ENCODE peak calls at places on chromosomes 1 and 21, in six cellular contexts. One of them, this sample, is unnamed.

GRCh38 chr1:197841158-197841557 is 61.3 kb upstream of the C1orf53 start:
- DNase-seq in WERI-Rb-1: no peak
- DNase-seq in stimulated activated CD4-positive, alpha-beta T cell treated with anti-CD3 and anti-CD28 coated beads, Interleukin-4, amount 100 ng/mL, for 4 hours: no peak
- DNase-seq in Kasumi-1: no peak
- DNase-seq in body of pancreas: no peak
- DNase-seq in A172: no peak
- DNase-seq in this sample: no peak

GRCh38 chr1:8317647-8318360 is at the start of gene SLC45A1:
- DNase-seq in WERI-Rb-1: peak
- DNase-seq in stimulated activated CD4-positive, alpha-beta T cell treated with anti-CD3 and anti-CD28 coated beads, Interleukin-4, amount 100 ng/mL, for 4 hours: peak
- DNase-seq in Kasumi-1: no peak
- DNase-seq in body of pancreas: peak
- DNase-seq in A172: peak
- DNase-seq in this sample: no peak

GRCh38 chr21:31946236-31946635 is 73.4 kb downstream of the HUNK start:
- DNase-seq in WERI-Rb-1: no peak
- DNase-seq in stimulated activated CD4-positive, alpha-beta T cell treated with anti-CD3 and anti-CD28 coated beads, Interleukin-4, amount 100 ng/mL, for 4 hours: no peak
- DNase-seq in Kasumi-1: no peak
- DNase-seq in body of pancreas: no peak
- DNase-seq in A172: no peak
- DNase-seq in this sample: no peak

GRCh38 chr1:6731905-6732304 is 30.3 kb upstream of the DNAJC11 start:
- DNase-seq in WERI-Rb-1: no peak
- DNase-seq in stimulated activated CD4-positive, alpha-beta T cell treated with anti-CD3 and anti-CD28 coated beads, Interleukin-4, amount 100 ng/mL, for 4 hours: no peak
- DNase-seq in Kasumi-1: no peak
- DNase-seq in body of pancreas: no peak
- DNase-seq in A172: no peak
- DNase-seq in this sample: no peak

GRCh38 chr21:44933938-44934260 is 5.9 kb upstream of the SLX9 start:
- DNase-seq in WERI-Rb-1: no peak
- DNase-seq in stimulated activated CD4-positive, alpha-beta T cell treated with anti-CD3 and anti-CD28 coated beads, Interleukin-4, amount 100 ng/mL, for 4 hours: no peak
- DNase-seq in Kasumi-1: no peak
- DNase-seq in body of pancreas: no peak
- DNase-seq in A172: no peak
- DNase-seq in this sample: no peak

GRCh38 chr1:5978452-5978851 is 13.8 kb downstream of the NPHP4 start:
- DNase-seq in WERI-Rb-1: no peak
- DNase-seq in stimulated activated CD4-positive, alpha-beta T cell treated with anti-CD3 and anti-CD28 coated beads, Interleukin-4, amount 100 ng/mL, for 4 hours: no peak
- DNase-seq in Kasumi-1: no peak
- DNase-seq in body of pancreas: no peak
- DNase-seq in A172: no peak
- DNase-seq in this sample: no peak

GRCh38 chr1:216710042-216710441 is 13.2 kb downstream of the ESRRG start:
- DNase-seq in WERI-Rb-1: peak
- DNase-seq in stimulated activated CD4-positive, alpha-beta T cell treated with anti-CD3 and anti-CD28 coated beads, Interleukin-4, amount 100 ng/mL, for 4 hours: no peak
- DNase-seq in Kasumi-1: no peak
- DNase-seq in body of pancreas: no peak
- DNase-seq in A172: no peak
- DNase-seq in this sample: no peak

GRCh38 chr1:9872430-9873165 is 37.5 kb downstream of the CTNNBIP1 start:
- DNase-seq in WERI-Rb-1: peak
- DNase-seq in stimulated activated CD4-positive, alpha-beta T cell treated with anti-CD3 and anti-CD28 coated beads, Interleukin-4, amount 100 ng/mL, for 4 hours: no peak
- DNase-seq in Kasumi-1: no peak
- DNase-seq in body of pancreas: no peak
- DNase-seq in A172: peak
- DNase-seq in this sample: no peak

GRCh38 chr1:89966666-89967065 is 28.2 kb upstream of the ZNF326 start:
- DNase-seq in WERI-Rb-1: no peak
- DNase-seq in stimulated activated CD4-positive, alpha-beta T cell treated with anti-CD3 and anti-CD28 coated beads, Interleukin-4, amount 100 ng/mL, for 4 hours: no peak
- DNase-seq in Kasumi-1: peak
- DNase-seq in body of pancreas: no peak
- DNase-seq in A172: no peak
- DNase-seq in this sample: no peak

GRCh38 chr1:207925210-207925609 is 14.3 kb upstream of the CD34 start:
- DNase-seq in WERI-Rb-1: peak
- DNase-seq in stimulated activated CD4-positive, alpha-beta T cell treated with anti-CD3 and anti-CD28 coated beads, Interleukin-4, amount 100 ng/mL, for 4 hours: no peak
- DNase-seq in Kasumi-1: no peak
- DNase-seq in body of pancreas: peak
- DNase-seq in A172: no peak
- DNase-seq in this sample: no peak

GRCh38 chr1:51627672-51628071 is 10.8 kb downstream of the OSBPL9 start:
- DNase-seq in WERI-Rb-1: no peak
- DNase-seq in stimulated activated CD4-positive, alpha-beta T cell treated with anti-CD3 and anti-CD28 coated beads, Interleukin-4, amount 100 ng/mL, for 4 hours: no peak
- DNase-seq in Kasumi-1: peak
- DNase-seq in body of pancreas: no peak
- DNase-seq in A172: peak
- DNase-seq in this sample: peak

GRCh38 chr1:206951318-206952105 is 5.2 kb upstream of the PIGR start:
- DNase-seq in WERI-Rb-1: no peak
- DNase-seq in stimulated activated CD4-positive, alpha-beta T cell treated with anti-CD3 and anti-CD28 coated beads, Interleukin-4, amount 100 ng/mL, for 4 hours: no peak
- DNase-seq in Kasumi-1: no peak
- DNase-seq in body of pancreas: peak
- DNase-seq in A172: no peak
- DNase-seq in this sample: no peak

GRCh38 chr1:231236938-231237337 is 4.1 kb upstream of the GNPAT start:
- DNase-seq in WERI-Rb-1: no peak
- DNase-seq in stimulated activated CD4-positive, alpha-beta T cell treated with anti-CD3 and anti-CD28 coated beads, Interleukin-4, amount 100 ng/mL, for 4 hours: no peak
- DNase-seq in Kasumi-1: no peak
- DNase-seq in body of pancreas: no peak
- DNase-seq in A172: no peak
- DNase-seq in this sample: no peak

GRCh38 chr21:15421947-15422346 is 307.8 kb upstream of the USP25 start:
- DNase-seq in WERI-Rb-1: no peak
- DNase-seq in stimulated activated CD4-positive, alpha-beta T cell treated with anti-CD3 and anti-CD28 coated beads, Interleukin-4, amount 100 ng/mL, for 4 hours: no peak
- DNase-seq in Kasumi-1: no peak
- DNase-seq in body of pancreas: no peak
- DNase-seq in A172: no peak
- DNase-seq in this sample: no peak

GRCh38 chr1:245715970-245716369 is 561.2 kb downstream of the KIF26B start:
- DNase-seq in WERI-Rb-1: no peak
- DNase-seq in stimulated activated CD4-positive, alpha-beta T cell treated with anti-CD3 and anti-CD28 coated beads, Interleukin-4, amount 100 ng/mL, for 4 hours: no peak
- DNase-seq in Kasumi-1: no peak
- DNase-seq in body of pancreas: no peak
- DNase-seq in A172: peak
- DNase-seq in this sample: no peak

GRCh38 chr1:225460737-225461532 is 33.1 kb upstream of the LBR start:
- DNase-seq in WERI-Rb-1: no peak
- DNase-seq in stimulated activated CD4-positive, alpha-beta T cell treated with anti-CD3 and anti-CD28 coated beads, Interleukin-4, amount 100 ng/mL, for 4 hours: peak
- DNase-seq in Kasumi-1: no peak
- DNase-seq in body of pancreas: no peak
- DNase-seq in A172: peak
- DNase-seq in this sample: no peak

GRCh38 chr1:206834711-206835110 is 30.7 kb upstream of the IL20 start:
- DNase-seq in WERI-Rb-1: no peak
- DNase-seq in stimulated activated CD4-positive, alpha-beta T cell treated with anti-CD3 and anti-CD28 coated beads, Interleukin-4, amount 100 ng/mL, for 4 hours: no peak
- DNase-seq in Kasumi-1: no peak
- DNase-seq in body of pancreas: no peak
- DNase-seq in A172: peak
- DNase-seq in this sample: no peak

GRCh38 chr1:235157150-235157549 is 3.9 kb downstream of the RBM34 start:
- DNase-seq in WERI-Rb-1: no peak
- DNase-seq in stimulated activated CD4-positive, alpha-beta T cell treated with anti-CD3 and anti-CD28 coated beads, Interleukin-4, amount 100 ng/mL, for 4 hours: no peak
- DNase-seq in Kasumi-1: no peak
- DNase-seq in body of pancreas: no peak
- DNase-seq in A172: no peak
- DNase-seq in this sample: no peak

GRCh38 chr1:7470904-7471638 is 300.0 kb upstream of the VAMP3 start:
- DNase-seq in WERI-Rb-1: no peak
- DNase-seq in stimulated activated CD4-positive, alpha-beta T cell treated with anti-CD3 and anti-CD28 coated beads, Interleukin-4, amount 100 ng/mL, for 4 hours: no peak
- DNase-seq in Kasumi-1: no peak
- DNase-seq in body of pancreas: peak
- DNase-seq in A172: peak
- DNase-seq in this sample: no peak

GRCh38 chr1:242043165-242043564 is 44.3 kb upstream of the MAP1LC3C start:
- DNase-seq in WERI-Rb-1: no peak
- DNase-seq in stimulated activated CD4-positive, alpha-beta T cell treated with anti-CD3 and anti-CD28 coated beads, Interleukin-4, amount 100 ng/mL, for 4 hours: no peak
- DNase-seq in Kasumi-1: no peak
- DNase-seq in body of pancreas: no peak
- DNase-seq in A172: no peak
- DNase-seq in this sample: no peak

GRCh38 chr1:31510853-31511789 is 65.2 kb upstream of the TINAGL1 start:
- DNase-seq in WERI-Rb-1: peak
- DNase-seq in stimulated activated CD4-positive, alpha-beta T cell treated with anti-CD3 and anti-CD28 coated beads, Interleukin-4, amount 100 ng/mL, for 4 hours: no peak
- DNase-seq in Kasumi-1: no peak
- DNase-seq in body of pancreas: peak
- DNase-seq in A172: no peak
- DNase-seq in this sample: no peak

GRCh38 chr21:35039595-35040291 is 9.4 kb downstream of the RUNX1 start:
- DNase-seq in WERI-Rb-1: no peak
- DNase-seq in stimulated activated CD4-positive, alpha-beta T cell treated with anti-CD3 and anti-CD28 coated beads, Interleukin-4, amount 100 ng/mL, for 4 hours: no peak
- DNase-seq in Kasumi-1: no peak
- DNase-seq in body of pancreas: no peak
- DNase-seq in A172: no peak
- DNase-seq in this sample: no peak

GRCh38 chr21:45209046-45209445 is 78.6 kb downstream of the POFUT2 start:
- DNase-seq in WERI-Rb-1: no peak
- DNase-seq in stimulated activated CD4-positive, alpha-beta T cell treated with anti-CD3 and anti-CD28 coated beads, Interleukin-4, amount 100 ng/mL, for 4 hours: no peak
- DNase-seq in Kasumi-1: no peak
- DNase-seq in body of pancreas: no peak
- DNase-seq in A172: peak
- DNase-seq in this sample: no peak

GRCh38 chr1:202199141-202199889 is 5.7 kb downstream of the LGR6 start:
- DNase-seq in WERI-Rb-1: no peak
- DNase-seq in stimulated activated CD4-positive, alpha-beta T cell treated with anti-CD3 and anti-CD28 coated beads, Interleukin-4, amount 100 ng/mL, for 4 hours: no peak
- DNase-seq in Kasumi-1: no peak
- DNase-seq in body of pancreas: no peak
- DNase-seq in A172: no peak
- DNase-seq in this sample: no peak

GRCh38 chr1:1053022-1053421 is 21.1 kb downstream of the RNF223 start:
- DNase-seq in WERI-Rb-1: no peak
- DNase-seq in stimulated activated CD4-positive, alpha-beta T cell treated with anti-CD3 and anti-CD28 coated beads, Interleukin-4, amount 100 ng/mL, for 4 hours: no peak
- DNase-seq in Kasumi-1: no peak
- DNase-seq in body of pancreas: no peak
- DNase-seq in A172: no peak
- DNase-seq in this sample: no peak

GRCh38 chr1:37945743-37946702 is 830 bp downstream of the INPP5B start:
- DNase-seq in WERI-Rb-1: peak
- DNase-seq in stimulated activated CD4-positive, alpha-beta T cell treated with anti-CD3 and anti-CD28 coated beads, Interleukin-4, amount 100 ng/mL, for 4 hours: no peak
- DNase-seq in Kasumi-1: peak
- DNase-seq in body of pancreas: peak
- DNase-seq in A172: peak
- DNase-seq in this sample: no peak

GRCh38 chr1:181504294-181505115 is 21.2 kb downstream of the CACNA1E start:
- DNase-seq in WERI-Rb-1: peak
- DNase-seq in stimulated activated CD4-positive, alpha-beta T cell treated with anti-CD3 and anti-CD28 coated beads, Interleukin-4, amount 100 ng/mL, for 4 hours: no peak
- DNase-seq in Kasumi-1: peak
- DNase-seq in body of pancreas: no peak
- DNase-seq in A172: peak
- DNase-seq in this sample: peak

GRCh38 chr1:27539901-27540861 is 50.2 kb upstream of the WASF2 start:
- DNase-seq in WERI-Rb-1: no peak
- DNase-seq in stimulated activated CD4-positive, alpha-beta T cell treated with anti-CD3 and anti-CD28 coated beads, Interleukin-4, amount 100 ng/mL, for 4 hours: no peak
- DNase-seq in Kasumi-1: no peak
- DNase-seq in body of pancreas: no peak
- DNase-seq in A172: peak
- DNase-seq in this sample: no peak

GRCh38 chr1:84957956-84958355 is 39.0 kb downstream of the MCOLN2 start:
- DNase-seq in WERI-Rb-1: no peak
- DNase-seq in stimulated activated CD4-positive, alpha-beta T cell treated with anti-CD3 and anti-CD28 coated beads, Interleukin-4, amount 100 ng/mL, for 4 hours: no peak
- DNase-seq in Kasumi-1: no peak
- DNase-seq in body of pancreas: no peak
- DNase-seq in A172: no peak
- DNase-seq in this sample: no peak

GRCh38 chr1:151010346-151010726 is 2.1 kb downstream of the PRUNE1 start:
- DNase-seq in WERI-Rb-1: no peak
- DNase-seq in stimulated activated CD4-positive, alpha-beta T cell treated with anti-CD3 and anti-CD28 coated beads, Interleukin-4, amount 100 ng/mL, for 4 hours: no peak
- DNase-seq in Kasumi-1: no peak
- DNase-seq in body of pancreas: no peak
- DNase-seq in A172: no peak
- DNase-seq in this sample: no peak

GRCh38 chr1:110554871-110555801 is 36.2 kb upstream of the KCNA10 start:
- DNase-seq in WERI-Rb-1: peak
- DNase-seq in stimulated activated CD4-positive, alpha-beta T cell treated with anti-CD3 and anti-CD28 coated beads, Interleukin-4, amount 100 ng/mL, for 4 hours: peak
- DNase-seq in Kasumi-1: no peak
- DNase-seq in body of pancreas: peak
- DNase-seq in A172: no peak
- DNase-seq in this sample: no peak

GRCh38 chr1:213934642-213935041 is 53.1 kb upstream of the PROX1 start:
- DNase-seq in WERI-Rb-1: no peak
- DNase-seq in stimulated activated CD4-positive, alpha-beta T cell treated with anti-CD3 and anti-CD28 coated beads, Interleukin-4, amount 100 ng/mL, for 4 hours: no peak
- DNase-seq in Kasumi-1: no peak
- DNase-seq in body of pancreas: peak
- DNase-seq in A172: peak
- DNase-seq in this sample: no peak

This sample was measured in AML-193.